ENCODE peak calls at places on chromosomes 2 and 18, in nine cellular contexts. V, K, H, G, I, P, W, M and E are unnamed samples.
A peak's percentile ranks its signal among the peaks of the same experiment; 100 is the strongest.

GRCh38 chr2:239825705-239825979 is 199.5 kb downstream of the NDUFA10 start:
- DNase-seq in M (no peak), I (no peak), W (no peak), H (no peak), P (no peak), G (no peak), V (no peak), K (no peak), E (no peak)

GRCh38 chr18:59639136-59639535 is 58.1 kb downstream of the CCBE1 start:
- DNase-seq in H (no peak), K (peak; percentile 14), M (no peak), P (no peak), W (no peak), I (no peak), V (no peak), G (no peak), E (no peak)

GRCh38 chr2:25358249-25358815 is 16.6 kb upstream of the DNMT3A start:
- DNase-seq in M (no peak), I (no peak), V (no peak), H (no peak), P (no peak), G (no peak), W (no peak), K (no peak), E (no peak)

GRCh38 chr2:116877944-116878343 is 936.5 kb upstream of the DDX18 start:
- DNase-seq in V (no peak), W (no peak), K (no peak), P (no peak), G (no peak), H (no peak), I (no peak), M (no peak), E (no peak)

GRCh38 chr2:120654383-120655134 is 81.1 kb upstream of the GLI2 start:
- DNase-seq in V (no peak), I (no peak), P (no peak), K (no peak), M (no peak), G (no peak), H (no peak), W (no peak), E (no peak)

GRCh38 chr2:45928946-45929345 is 277.5 kb downstream of the PRKCE start:
- DNase-seq in V (peak; percentile 49), K (no peak), P (no peak), M (no peak), G (no peak), W (no peak), H (no peak), I (no peak), E (no peak)

GRCh38 chr2:230267556-230267955 is 42.0 kb downstream of the SP140 start:
- DNase-seq in G (no peak), V (no peak), I (no peak), K (no peak), W (no peak), H (no peak), P (no peak), M (no peak), E (no peak)

GRCh38 chr18:79523221-79523737 is 127.5 kb downstream of the NFATC1 start:
- DNase-seq in G (no peak), V (no peak), M (no peak), I (no peak), W (no peak), K (no peak), P (no peak), H (no peak), E (no peak)

GRCh38 chr18:35121531-35121930 is 80.3 kb downstream of the MAPRE2 start:
- DNase-seq in K (no peak), I (no peak), W (no peak), P (no peak), M (no peak), H (no peak), G (no peak), V (no peak), E (peak; percentile 6)

GRCh38 chr18:49135871-49136270 is 185.1 kb upstream of the SMAD7 start:
- DNase-seq in M (no peak), W (no peak), K (peak; percentile 32), V (no peak), G (peak; percentile 24), H (no peak), I (peak; percentile 59), P (no peak), E (no peak)

GRCh38 chr2:56763683-56764082 is 579.9 kb downstream of the CCDC85A start:
- DNase-seq in P (no peak), M (no peak), W (no peak), G (no peak), V (no peak), I (no peak), H (no peak), K (no peak), E (no peak)

GRCh38 chr18:9137168-9138066 is 836 bp downstream of the ANKRD12 start:
- DNase-seq in P (peak; percentile 64), G (peak; percentile 70), K (peak; percentile 93), W (peak; percentile 79), M (peak; percentile 87), V (peak; percentile 84), I (peak; percentile 60), H (no peak), E (peak; percentile 77)

GRCh38 chr18:50128506-50129271 is 66.3 kb downstream of the MYO5B start:
- DNase-seq in K (no peak), M (peak; percentile 11), V (peak; percentile 14), P (no peak), G (no peak), H (no peak), W (no peak), I (peak; percentile 75), E (no peak)

GRCh38 chr2:58834404-58834803 is 593.3 kb upstream of the FANCL start:
- DNase-seq in M (no peak), W (peak; percentile 20), H (no peak), K (peak; percentile 38), P (peak; percentile 64), V (peak; percentile 77), I (no peak), G (no peak), E (no peak)

GRCh38 chr2:39860538-39860937 is 81.5 kb upstream of the THUMPD2 start:
- DNase-seq in P (no peak), G (no peak), W (no peak), K (no peak), I (no peak), M (no peak), V (no peak), H (no peak), E (no peak)

GRCh38 chr2:157751462-157752058 is 122.9 kb upstream of the ACVR1C start:
- DNase-seq in P (peak; percentile 21), V (no peak), M (no peak), K (peak; percentile 10), W (peak; percentile 68), I (no peak), H (no peak), G (no peak), E (peak; percentile 2)

GRCh38 chr18:24016643-24017042 is 2.1 kb downstream of the TTC39C start:
- DNase-seq in G (no peak), H (no peak), M (peak; percentile 70), I (peak; percentile 55), V (peak; percentile 11), W (no peak), K (peak; percentile 34), P (no peak), E (peak; percentile 64)

GRCh38 chr18:54531402-54532065 is 59.5 kb upstream of the DYNAP start:
- DNase-seq in K (no peak), M (no peak), V (no peak), G (no peak), W (no peak), I (no peak), H (no peak), P (no peak), E (no peak)

GRCh38 chr18:78543201-78543725 is 436.4 kb upstream of the SALL3 start:
- DNase-seq in G (no peak), I (no peak), H (no peak), P (no peak), W (no peak), K (no peak), M (no peak), V (no peak), E (no peak)